ENCODE peak calls at places on chromosomes 7 and 10, in four cellular contexts. S is heart left ventricle, M is astrocyte of the cerebellum, N is thoracic aorta. P is an unnamed sample.
A peak's percentile ranks its signal among the peaks of the same experiment; 100 is the strongest.

GRCh38 chr10:131424053-131424452 is 112.5 kb upstream of the TCERG1L start:
- DNase-seq in S (no peak), N (no peak), M (no peak), P (no peak)

GRCh38 chr7:41189866-41190265 is 513.0 kb downstream of the INHBA start:
- DNase-seq in S (no peak), N (no peak), M (peak; percentile 27), P (peak; percentile 69)

GRCh38 chr7:157674715-157675426 is 338.1 kb downstream of the DNAJB6 start:
- DNase-seq in N (no peak), M (no peak), S (no peak), P (no peak)

GRCh38 chr7:145902123-145902522 is 214.5 kb upstream of the CNTNAP2 start:
- DNase-seq in N (no peak), S (no peak), M (no peak), P (no peak)

GRCh38 chr10:4931587-4931986 is 31.6 kb upstream of the AKR1C1 start:
- DNase-seq in S (no peak), N (no peak), M (no peak), P (no peak)

GRCh38 chr10:80893256-80893655 is 355.6 kb downstream of the SH2D4B start:
- DNase-seq in N (no peak), S (no peak), M (no peak), P (no peak)

GRCh38 chr10:96470108-96470743 is 43.5 kb downstream of the TLL2 start:
- DNase-seq in N (no peak), S (peak; percentile 26), M (no peak), P (no peak)

GRCh38 chr7:46754135-46754730 is 827.7 kb downstream of the TNS3 start:
- DNase-seq in N (no peak), S (no peak), M (peak; percentile 77), P (no peak)

GRCh38 chr10:11515596-11516418 is 95.6 kb downstream of the USP6NL start:
- DNase-seq in N (no peak), S (peak; percentile 32), M (peak; percentile 56), P (no peak)

GRCh38 chr7:36261019-36261754 is 108.1 kb downstream of the EEPD1 start:
- DNase-seq in N (no peak), S (no peak), M (no peak), P (no peak)

GRCh38 chr7:156493942-156494341 is 146.6 kb upstream of the RNF32 start:
- DNase-seq in N (no peak), M (peak; percentile 6), S (no peak), P (no peak)

GRCh38 chr10:49761201-49761788 is 828 bp downstream of the OGDHL start:
- DNase-seq in N (no peak), S (no peak), M (no peak), P (no peak)

GRCh38 chr7:45148653-45148973 is 9.0 kb upstream of the RAMP3 start:
- DNase-seq in N (no peak), M (no peak), S (no peak), P (no peak)

GRCh38 chr10:56449770-56450169 is 88.7 kb upstream of the ZWINT start:
- DNase-seq in S (no peak), N (no peak), M (no peak), P (no peak)

GRCh38 chr7:141220263-141220662 is 146.4 kb downstream of the TMEM178B start:
- DNase-seq in N (no peak), S (no peak), M (no peak), P (no peak)

GRCh38 chr10:100878291-100878910 is 34.4 kb upstream of the SLF2 start:
- DNase-seq in S (peak; percentile 40), M (peak; percentile 61), N (no peak), P (peak; percentile 21)

GRCh38 chr10:74227697-74228424 is 76.8 kb downstream of the ADK start:
- DNase-seq in S (no peak), N (no peak), M (peak; percentile 26), P (no peak)

GRCh38 chr7:112714917-112715316 is 75.3 kb downstream of the TMEM168 start:
- DNase-seq in N (no peak), S (no peak), M (no peak), P (no peak)

GRCh38 chr7:137485818-137486217 is 142.3 kb upstream of the PTN start:
- DNase-seq in N (no peak), M (no peak), S (no peak), P (no peak)

GRCh38 chr7:22665816-22666375 is 61.1 kb upstream of the IL6 start:
- DNase-seq in N (no peak), S (no peak), M (no peak), P (no peak)

GRCh38 chr10:103709341-103709920 is 145.9 kb downstream of the SH3PXD2A start:
- DNase-seq in N (no peak), M (no peak), S (no peak), P (peak; percentile 41)

GRCh38 chr10:78738861-78739260 is 329.9 kb upstream of the ZMIZ1 start:
- DNase-seq in N (no peak), M (no peak), S (no peak), P (no peak)

GRCh38 chr7:136134503-136134902 is 157.3 kb upstream of the MTPN start:
- DNase-seq in S (no peak), M (no peak), N (no peak), P (no peak)

GRCh38 chr10:28250782-28251181 is 52.1 kb downstream of the MPP7 start:
- DNase-seq in M (peak; percentile 26), S (no peak), N (no peak), P (no peak)

GRCh38 chr7:106774768-106775551 is 90.1 kb upstream of the PIK3CG start:
- DNase-seq in N (no peak), M (no peak), S (no peak), P (no peak)

GRCh38 chr10:124665980-124666379 is 78.2 kb downstream of the FAM53B start:
- DNase-seq in N (no peak), M (no peak), S (no peak), P (no peak)

GRCh38 chr10:59257224-59257623 is 80.8 kb downstream of the PHYHIPL start:
- DNase-seq in N (no peak), M (no peak), S (no peak), P (no peak)

GRCh38 chr7:78074713-78075112 is 276.1 kb downstream of the PHTF2 start:
- DNase-seq in N (no peak), S (no peak), M (no peak), P (no peak)

GRCh38 chr10:74799840-74800239 is 26.6 kb upstream of the KAT6B start:
- DNase-seq in S (no peak), N (no peak), M (peak; percentile 63), P (no peak)

GRCh38 chr7:90298145-90299038 is 22.7 kb downstream of the FAM237B start:
- DNase-seq in N (no peak), S (no peak), M (peak; percentile 59), P (no peak)

DNA sequence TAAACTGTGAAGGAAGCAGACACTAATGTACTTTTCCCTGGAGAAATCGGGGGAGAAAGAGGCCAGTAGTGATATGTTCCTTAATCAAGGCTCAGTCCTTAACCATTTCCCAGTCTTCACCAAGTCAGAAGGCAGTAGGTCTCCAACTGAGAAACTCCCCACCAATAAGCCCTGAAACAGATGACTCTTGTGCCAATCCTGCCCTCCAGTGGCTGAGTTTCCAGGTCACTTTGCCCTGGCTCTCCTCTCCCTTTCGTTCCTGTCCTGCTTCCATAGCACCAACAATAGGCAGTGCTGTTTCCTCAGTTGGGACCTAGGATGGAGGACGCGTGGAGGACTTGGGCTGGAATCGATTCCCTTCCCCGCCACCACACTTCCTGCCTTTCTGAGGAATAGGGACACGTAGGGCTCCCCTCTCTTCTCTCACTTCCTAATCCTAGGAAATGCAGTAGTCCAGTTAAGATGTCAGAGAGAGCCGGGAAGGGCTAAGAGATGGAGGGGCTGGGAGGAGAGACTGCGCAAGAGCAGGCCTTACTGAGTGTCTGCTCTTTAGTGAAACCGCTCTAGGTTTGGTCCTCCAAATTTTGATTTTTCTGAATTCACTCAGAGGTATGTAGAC is 23.4 kb downstream of the ATOH7 start:
- DNase-seq in M (peak; percentile 56), N (no peak), S (no peak), P (peak; percentile 22)
- TF ChIP-seq CTCF in M (peak; percentile 68), N (no peak), S (peak; percentile 35), P (peak; percentile 78)

DNA sequence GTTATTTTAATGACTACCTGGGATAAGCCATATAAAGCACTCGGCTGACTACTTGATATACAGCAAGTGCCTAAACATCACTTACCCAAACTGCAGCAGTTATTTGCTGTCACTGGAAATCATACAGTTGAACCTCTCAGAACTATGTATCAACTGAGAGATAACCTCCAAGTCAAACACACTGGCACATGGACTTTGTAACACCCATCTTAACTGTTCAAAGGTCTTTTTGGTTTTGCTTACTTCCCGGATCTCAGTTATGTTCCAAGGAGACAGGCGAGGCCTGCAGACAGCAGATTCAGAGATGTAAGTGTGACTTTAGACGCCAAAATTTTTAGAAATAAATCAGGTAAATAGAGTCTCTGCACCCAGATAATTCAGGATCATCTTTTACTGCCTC is 34.6 kb upstream of the DAGLB start:
- DNase-seq in N (no peak), M (no peak), S (no peak), P (no peak)
- H3K4me3 ChIP-seq in N (peak overlapping the region; percentile 77), M (peak overlapping the region; percentile 94), S (peak overlapping the region; percentile 99), P (peak overlapping the region; percentile 87)

DNA sequence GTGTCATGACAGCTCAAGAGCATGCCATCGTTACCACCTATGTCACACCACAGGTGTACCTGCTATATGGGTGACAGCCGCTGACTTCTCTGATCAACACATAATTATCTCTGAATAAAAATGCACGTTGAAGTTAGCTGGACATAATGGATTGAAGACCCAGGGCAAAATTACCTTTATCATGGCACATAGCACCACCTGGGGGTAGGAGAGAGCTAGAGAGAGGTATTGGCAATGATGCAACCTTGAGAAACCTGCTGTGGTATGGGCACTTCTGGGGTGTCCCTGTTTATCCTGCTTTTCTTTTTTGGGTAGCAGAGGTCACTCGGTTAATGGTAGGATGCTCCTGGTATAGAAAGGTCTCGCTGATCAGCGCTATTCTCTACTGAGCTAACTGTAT is 323.3 kb downstream of the TFEC start:
- DNase-seq in S (no peak), M (no peak), N (no peak), P (no peak)
- TF ChIP-seq CTCF in S (peak; percentile 11), M (peak; percentile 45), N (no peak), P (peak; percentile 55)

GRCh38 chr10:71324743-71325142 is 5.7 kb downstream of the SLC29A3 start:
- DNase-seq in S (no peak), M (no peak), N (no peak), P (no peak)
- H3K4me3 ChIP-seq in S (no peak overlapping the region), M (no peak overlapping the region), N (no peak overlapping the region), P (no peak overlapping the region)

DNA sequence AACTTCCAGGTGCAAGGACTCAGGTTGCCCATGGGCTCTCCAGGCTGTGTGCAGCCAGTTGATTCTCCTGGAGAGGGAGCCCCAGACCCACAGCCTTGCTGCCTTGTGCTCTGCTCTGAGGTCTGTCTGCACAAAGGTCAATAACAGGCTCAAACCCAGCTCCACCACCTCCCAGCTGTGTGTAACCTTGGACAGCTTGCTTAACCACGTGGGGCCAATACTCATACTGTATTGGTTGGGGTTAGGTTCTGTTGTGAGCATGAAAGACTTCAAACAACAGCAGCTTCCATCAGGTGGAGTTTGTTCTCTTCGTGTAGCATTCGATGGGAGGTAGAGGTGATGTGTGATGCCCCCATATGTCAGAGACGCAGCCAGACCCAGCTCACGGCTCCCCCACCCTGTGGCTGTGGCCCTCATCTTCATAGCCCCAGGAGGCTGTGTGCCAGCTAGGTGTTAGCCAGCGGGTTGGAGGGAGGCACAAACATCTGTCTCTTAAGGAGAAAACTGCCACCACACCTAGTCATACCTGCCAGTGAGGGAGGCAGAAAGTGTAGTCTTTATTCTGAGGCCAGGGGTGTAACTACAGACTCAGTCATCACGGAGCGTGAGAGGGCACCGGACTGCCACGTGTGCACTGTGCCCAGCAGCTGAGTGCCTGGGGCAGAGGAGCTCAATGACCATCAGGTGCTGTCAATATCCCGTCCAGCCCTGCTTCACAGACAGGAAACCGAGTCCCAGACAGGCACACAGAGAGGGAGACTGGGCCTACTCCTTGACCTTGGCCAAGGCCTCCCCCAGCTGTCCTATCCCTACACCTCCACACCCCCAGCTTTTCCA is 8.0 kb upstream of the POLD2 start:
- DNase-seq in N (no peak), M (no peak), S (no peak), P (no peak)
- TF ChIP-seq CTCF in N (no peak), M (peak; percentile 53), S (peak; percentile 52), P (peak; percentile 56)

GRCh38 chr7:74027683-74028320 is at the start of gene ELN:
- DNase-seq in N (peak; percentile 82), S (peak; percentile 87), M (no peak), P (no peak)
- H3K4me3 ChIP-seq in N (peak within 1 kb of the TSS; percentile 82), S (peak within 1 kb of the TSS; percentile 83), M (peak within 1 kb of the TSS; percentile 31), P (peak within 1 kb of the TSS; percentile 79)

P was measured in retinal pigment epithelial cell.